ENCODE peak calls at places on chromosomes 6 and 20, in five cellular contexts. One of them, this sample, is unnamed.

GRCh38 chr6:56490994-56491393 is 151.7 kb downstream of the DST start:
- DNase-seq in GM12865: no peak
- DNase-seq in activated CD8-positive, alpha-beta T cell treated with anti-CD3 and anti-CD28 coated beads for 36 hours: no peak
- DNase-seq in fibroblast of the aortic adventitia: peak; percentile 56
- DNase-seq in left lung: no peak
- DNase-seq in this sample: no peak

GRCh38 chr6:115665310-115665709 is 395.4 kb downstream of the FRK start:
- DNase-seq in activated CD8-positive, alpha-beta T cell treated with anti-CD3 and anti-CD28 coated beads for 36 hours: no peak
- DNase-seq in left lung: no peak
- DNase-seq in fibroblast of the aortic adventitia: no peak
- DNase-seq in GM12865: no peak
- DNase-seq in this sample: no peak

GRCh38 chr6:161918154-161918553 is 644.3 kb upstream of the AGPAT4 start:
- DNase-seq in fibroblast of the aortic adventitia: no peak
- DNase-seq in left lung: no peak
- DNase-seq in activated CD8-positive, alpha-beta T cell treated with anti-CD3 and anti-CD28 coated beads for 36 hours: no peak
- DNase-seq in GM12865: no peak
- DNase-seq in this sample: no peak

GRCh38 chr20:50746138-50746940 is 15.0 kb downstream of the PARD6B start:
- DNase-seq in fibroblast of the aortic adventitia: no peak
- DNase-seq in activated CD8-positive, alpha-beta T cell treated with anti-CD3 and anti-CD28 coated beads for 36 hours: no peak
- DNase-seq in left lung: no peak
- DNase-seq in GM12865: no peak
- DNase-seq in this sample: no peak

GRCh38 chr20:37071481-37071911 is 24.3 kb downstream of the RBL1 start:
- DNase-seq in GM12865: peak; percentile 73
- DNase-seq in activated CD8-positive, alpha-beta T cell treated with anti-CD3 and anti-CD28 coated beads for 36 hours: peak; percentile 58
- DNase-seq in left lung: no peak
- DNase-seq in fibroblast of the aortic adventitia: peak; percentile 33
- DNase-seq in this sample: peak; percentile 18

GRCh38 chr20:44056010-44056698 is 130.8 kb downstream of the JPH2 start:
- DNase-seq in GM12865: peak; percentile 50
- DNase-seq in activated CD8-positive, alpha-beta T cell treated with anti-CD3 and anti-CD28 coated beads for 36 hours: peak; percentile 79
- DNase-seq in fibroblast of the aortic adventitia: no peak
- DNase-seq in left lung: peak; percentile 72
- DNase-seq in this sample: peak; percentile 19

GRCh38 chr6:93079061-93079460 is 340.3 kb downstream of the EPHA7 start:
- DNase-seq in left lung: no peak
- DNase-seq in GM12865: no peak
- DNase-seq in fibroblast of the aortic adventitia: no peak
- DNase-seq in activated CD8-positive, alpha-beta T cell treated with anti-CD3 and anti-CD28 coated beads for 36 hours: no peak
- DNase-seq in this sample: no peak

GRCh38 chr6:53828971-53829697 is 34.3 kb downstream of the LRRC1 start:
- DNase-seq in fibroblast of the aortic adventitia: no peak
- DNase-seq in GM12865: no peak
- DNase-seq in left lung: no peak
- DNase-seq in activated CD8-positive, alpha-beta T cell treated with anti-CD3 and anti-CD28 coated beads for 36 hours: no peak
- DNase-seq in this sample: no peak

GRCh38 chr6:123380257-123380656 is 256.5 kb downstream of the TRDN start:
- DNase-seq in activated CD8-positive, alpha-beta T cell treated with anti-CD3 and anti-CD28 coated beads for 36 hours: no peak
- DNase-seq in fibroblast of the aortic adventitia: peak; percentile 33
- DNase-seq in GM12865: peak; percentile 6
- DNase-seq in left lung: no peak
- DNase-seq in this sample: no peak

GRCh38 chr6:168699631-168700315 is 258.8 kb downstream of the SMOC2 start:
- DNase-seq in left lung: no peak
- DNase-seq in fibroblast of the aortic adventitia: peak; percentile 37
- DNase-seq in activated CD8-positive, alpha-beta T cell treated with anti-CD3 and anti-CD28 coated beads for 36 hours: no peak
- DNase-seq in GM12865: no peak
- DNase-seq in this sample: no peak

GRCh38 chr20:15494841-15495240 is 1078.4 kb downstream of the KIF16B start:
- DNase-seq in fibroblast of the aortic adventitia: no peak
- DNase-seq in GM12865: no peak
- DNase-seq in left lung: no peak
- DNase-seq in activated CD8-positive, alpha-beta T cell treated with anti-CD3 and anti-CD28 coated beads for 36 hours: no peak
- DNase-seq in this sample: no peak

GRCh38 chr20:44532981-44533331 is 11.1 kb upstream of the SERINC3 start:
- DNase-seq in activated CD8-positive, alpha-beta T cell treated with anti-CD3 and anti-CD28 coated beads for 36 hours: peak; percentile 18
- DNase-seq in fibroblast of the aortic adventitia: peak; percentile 59
- DNase-seq in left lung: no peak
- DNase-seq in GM12865: no peak
- DNase-seq in this sample: no peak

GRCh38 chr6:87196275-87196842 is 41.0 kb downstream of the ZNF292 start:
- DNase-seq in GM12865: peak; percentile 48
- DNase-seq in fibroblast of the aortic adventitia: no peak
- DNase-seq in left lung: no peak
- DNase-seq in activated CD8-positive, alpha-beta T cell treated with anti-CD3 and anti-CD28 coated beads for 36 hours: no peak
- DNase-seq in this sample: no peak

GRCh38 chr6:138428943-138429616 is 25.1 kb downstream of the HEBP2 start:
- DNase-seq in activated CD8-positive, alpha-beta T cell treated with anti-CD3 and anti-CD28 coated beads for 36 hours: no peak
- DNase-seq in GM12865: peak; percentile 63
- DNase-seq in fibroblast of the aortic adventitia: peak; percentile 84
- DNase-seq in left lung: no peak
- DNase-seq in this sample: no peak

GRCh38 chr6:100663219-100663863 is 198.6 kb upstream of the SIM1 start:
- DNase-seq in GM12865: no peak
- DNase-seq in fibroblast of the aortic adventitia: peak; percentile 84
- DNase-seq in left lung: no peak
- DNase-seq in activated CD8-positive, alpha-beta T cell treated with anti-CD3 and anti-CD28 coated beads for 36 hours: no peak
- DNase-seq in this sample: no peak

GRCh38 chr6:78513856-78514255 is 353.5 kb upstream of the IRAK1BP1 start:
- DNase-seq in left lung: no peak
- DNase-seq in fibroblast of the aortic adventitia: no peak
- DNase-seq in GM12865: peak; percentile 17
- DNase-seq in activated CD8-positive, alpha-beta T cell treated with anti-CD3 and anti-CD28 coated beads for 36 hours: no peak
- DNase-seq in this sample: no peak

GRCh38 chr6:1346556-1347186 is 34.8 kb downstream of the FOXQ1 start:
- DNase-seq in fibroblast of the aortic adventitia: peak; percentile 54
- DNase-seq in activated CD8-positive, alpha-beta T cell treated with anti-CD3 and anti-CD28 coated beads for 36 hours: no peak
- DNase-seq in left lung: no peak
- DNase-seq in GM12865: no peak
- DNase-seq in this sample: no peak

GRCh38 chr20:13436530-13436929 is 202.2 kb downstream of the TASP1 start:
- DNase-seq in fibroblast of the aortic adventitia: no peak
- DNase-seq in activated CD8-positive, alpha-beta T cell treated with anti-CD3 and anti-CD28 coated beads for 36 hours: no peak
- DNase-seq in GM12865: no peak
- DNase-seq in left lung: no peak
- DNase-seq in this sample: no peak

GRCh38 chr6:26550250-26550993 is 12.3 kb downstream of the HMGN4 start:
- DNase-seq in activated CD8-positive, alpha-beta T cell treated with anti-CD3 and anti-CD28 coated beads for 36 hours: peak; percentile 72
- DNase-seq in left lung: peak; percentile 92
- DNase-seq in GM12865: peak; percentile 80
- DNase-seq in fibroblast of the aortic adventitia: peak; percentile 16
- DNase-seq in this sample: peak; percentile 30

GRCh38 chr6:111922454-111923297 is 49.4 kb upstream of the FYN start:
- DNase-seq in left lung: no peak
- DNase-seq in activated CD8-positive, alpha-beta T cell treated with anti-CD3 and anti-CD28 coated beads for 36 hours: no peak
- DNase-seq in fibroblast of the aortic adventitia: peak; percentile 83
- DNase-seq in GM12865: no peak
- DNase-seq in this sample: no peak

GRCh38 chr20:3093861-3094361 is 9.4 kb upstream of the AVP start:
- DNase-seq in fibroblast of the aortic adventitia: no peak
- DNase-seq in left lung: no peak
- DNase-seq in activated CD8-positive, alpha-beta T cell treated with anti-CD3 and anti-CD28 coated beads for 36 hours: no peak
- DNase-seq in GM12865: no peak
- DNase-seq in this sample: no peak

GRCh38 chr6:37314803-37315515 is 38.8 kb upstream of the RNF8 start:
- DNase-seq in left lung: no peak
- DNase-seq in activated CD8-positive, alpha-beta T cell treated with anti-CD3 and anti-CD28 coated beads for 36 hours: peak; percentile 70
- DNase-seq in GM12865: peak; percentile 66
- DNase-seq in fibroblast of the aortic adventitia: peak; percentile 46
- DNase-seq in this sample: no peak

GRCh38 chr6:82033631-82034211 is 213.8 kb downstream of the IBTK start:
- DNase-seq in activated CD8-positive, alpha-beta T cell treated with anti-CD3 and anti-CD28 coated beads for 36 hours: no peak
- DNase-seq in left lung: no peak
- DNase-seq in GM12865: no peak
- DNase-seq in fibroblast of the aortic adventitia: peak; percentile 61
- DNase-seq in this sample: no peak

GRCh38 chr6:2245954-2246863 is 804 bp upstream of the GMDS start:
- DNase-seq in GM12865: peak; percentile 69
- DNase-seq in left lung: peak; percentile 78
- DNase-seq in activated CD8-positive, alpha-beta T cell treated with anti-CD3 and anti-CD28 coated beads for 36 hours: peak; percentile 61
- DNase-seq in fibroblast of the aortic adventitia: peak; percentile 48
- DNase-seq in this sample: peak; percentile 27

GRCh38 chr6:43702522-43703440 is 15.2 kb upstream of the MRPS18A start:
- DNase-seq in activated CD8-positive, alpha-beta T cell treated with anti-CD3 and anti-CD28 coated beads for 36 hours: peak; percentile 66
- DNase-seq in fibroblast of the aortic adventitia: peak; percentile 96
- DNase-seq in GM12865: peak; percentile 52
- DNase-seq in left lung: peak; percentile 90
- DNase-seq in this sample: no peak

GRCh38 chr6:127404133-127404532 is 55.1 kb downstream of the KIAA0408 start:
- DNase-seq in activated CD8-positive, alpha-beta T cell treated with anti-CD3 and anti-CD28 coated beads for 36 hours: no peak
- DNase-seq in fibroblast of the aortic adventitia: no peak
- DNase-seq in GM12865: peak; percentile 61
- DNase-seq in left lung: no peak
- DNase-seq in this sample: no peak

GRCh38 chr20:35661013-35661412 is 3.7 kb downstream of the CPNE1 start:
- DNase-seq in fibroblast of the aortic adventitia: no peak
- DNase-seq in activated CD8-positive, alpha-beta T cell treated with anti-CD3 and anti-CD28 coated beads for 36 hours: no peak
- DNase-seq in left lung: no peak
- DNase-seq in GM12865: no peak
- DNase-seq in this sample: no peak

GRCh38 chr6:119148825-119149525 is 70.5 kb upstream of the FAM184A start:
- DNase-seq in GM12865: no peak
- DNase-seq in fibroblast of the aortic adventitia: peak; percentile 78
- DNase-seq in left lung: no peak
- DNase-seq in activated CD8-positive, alpha-beta T cell treated with anti-CD3 and anti-CD28 coated beads for 36 hours: no peak
- DNase-seq in this sample: no peak

GRCh38 chr6:110329729-110330436 is 28.3 kb downstream of the METTL24 start:
- DNase-seq in activated CD8-positive, alpha-beta T cell treated with anti-CD3 and anti-CD28 coated beads for 36 hours: no peak
- DNase-seq in GM12865: no peak
- DNase-seq in fibroblast of the aortic adventitia: no peak
- DNase-seq in left lung: no peak
- DNase-seq in this sample: no peak

GRCh38 chr6:93496548-93496947 is 77.2 kb upstream of the EPHA7 start:
- DNase-seq in GM12865: no peak
- DNase-seq in left lung: no peak
- DNase-seq in activated CD8-positive, alpha-beta T cell treated with anti-CD3 and anti-CD28 coated beads for 36 hours: no peak
- DNase-seq in fibroblast of the aortic adventitia: no peak
- DNase-seq in this sample: no peak

GRCh38 chr20:60729119-60729900 is 522.8 kb upstream of the CDH4 start:
- DNase-seq in fibroblast of the aortic adventitia: no peak
- DNase-seq in left lung: no peak
- DNase-seq in activated CD8-positive, alpha-beta T cell treated with anti-CD3 and anti-CD28 coated beads for 36 hours: no peak
- DNase-seq in GM12865: no peak
- DNase-seq in this sample: no peak

GRCh38 chr20:63186528-63187316 is 29.2 kb downstream of the YTHDF1 start:
- DNase-seq in fibroblast of the aortic adventitia: peak; percentile 13
- DNase-seq in GM12865: no peak
- DNase-seq in activated CD8-positive, alpha-beta T cell treated with anti-CD3 and anti-CD28 coated beads for 36 hours: no peak
- DNase-seq in left lung: peak; percentile 39
- DNase-seq in this sample: no peak
- TF ChIP-seq CTCF in fibroblast of the aortic adventitia: no peak
- TF ChIP-seq CTCF in GM12865: no peak
- TF ChIP-seq CTCF in activated CD8-positive, alpha-beta T cell treated with anti-CD3 and anti-CD28 coated beads for 36 hours: no peak
- TF ChIP-seq CTCF in left lung: no peak
- TF ChIP-seq CTCF in this sample: no peak

GRCh38 chr20:62702886-62703852 is 5.5 kb upstream of the NTSR1 start:
- DNase-seq in fibroblast of the aortic adventitia: peak; percentile 91
- DNase-seq in left lung: peak; percentile 45
- DNase-seq in GM12865: no peak
- DNase-seq in activated CD8-positive, alpha-beta T cell treated with anti-CD3 and anti-CD28 coated beads for 36 hours: peak; percentile 55
- DNase-seq in this sample: no peak
- TF ChIP-seq CTCF in fibroblast of the aortic adventitia: peak; percentile 62
- TF ChIP-seq CTCF in left lung: no peak
- TF ChIP-seq CTCF in GM12865: no peak
- TF ChIP-seq CTCF in activated CD8-positive, alpha-beta T cell treated with anti-CD3 and anti-CD28 coated beads for 36 hours: peak; percentile 23
- TF ChIP-seq CTCF in this sample: no peak

GRCh38 chr6:71194730-71195129 is 93.9 kb upstream of the OGFRL1 start:
- DNase-seq in left lung: no peak
- DNase-seq in activated CD8-positive, alpha-beta T cell treated with anti-CD3 and anti-CD28 coated beads for 36 hours: no peak
- DNase-seq in GM12865: no peak
- DNase-seq in fibroblast of the aortic adventitia: peak; percentile 69
- DNase-seq in this sample: no peak

GRCh38 chr6:71187136-71187535 is 101.5 kb upstream of the OGFRL1 start:
- DNase-seq in activated CD8-positive, alpha-beta T cell treated with anti-CD3 and anti-CD28 coated beads for 36 hours: no peak
- DNase-seq in fibroblast of the aortic adventitia: no peak
- DNase-seq in left lung: no peak
- DNase-seq in GM12865: no peak
- DNase-seq in this sample: no peak

GRCh38 chr6:71190809-71191208 is 97.8 kb upstream of the OGFRL1 start:
- DNase-seq in left lung: no peak
- DNase-seq in GM12865: peak; percentile 12
- DNase-seq in fibroblast of the aortic adventitia: peak; percentile 73
- DNase-seq in activated CD8-positive, alpha-beta T cell treated with anti-CD3 and anti-CD28 coated beads for 36 hours: no peak
- DNase-seq in this sample: no peak
- TF ChIP-seq CTCF in left lung: no peak
- TF ChIP-seq CTCF in GM12865: no peak
- TF ChIP-seq CTCF in fibroblast of the aortic adventitia: no peak
- TF ChIP-seq CTCF in activated CD8-positive, alpha-beta T cell treated with anti-CD3 and anti-CD28 coated beads for 36 hours: peak; percentile 47
- TF ChIP-seq CTCF in this sample: peak; percentile 55

GRCh38 chr6:135728589-135728988 is 122.9 kb upstream of the PDE7B start:
- DNase-seq in GM12865: no peak
- DNase-seq in activated CD8-positive, alpha-beta T cell treated with anti-CD3 and anti-CD28 coated beads for 36 hours: no peak
- DNase-seq in fibroblast of the aortic adventitia: no peak
- DNase-seq in left lung: no peak
- DNase-seq in this sample: no peak

DNA sequence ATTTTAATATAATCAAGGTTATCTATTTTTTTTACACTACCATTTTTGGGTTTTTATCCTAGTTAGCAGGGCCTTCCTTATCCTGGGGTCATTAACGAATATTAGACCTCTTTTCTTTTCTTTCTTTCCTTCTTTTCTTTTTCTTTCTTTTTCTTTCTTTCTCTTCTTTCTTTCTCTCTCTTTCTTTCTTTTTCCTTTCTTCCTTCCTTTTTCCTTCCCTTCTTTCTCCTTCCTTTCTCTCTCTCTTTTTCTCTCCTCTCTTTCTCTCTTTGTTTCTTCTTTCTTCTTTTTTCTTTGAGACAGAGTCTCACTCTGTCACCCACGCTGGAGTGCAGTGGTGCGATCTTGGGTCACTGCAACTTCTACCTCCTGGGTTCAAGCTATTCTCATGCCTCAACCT is 120.4 kb upstream of the PDE7B start:
- DNase-seq in activated CD8-positive, alpha-beta T cell treated with anti-CD3 and anti-CD28 coated beads for 36 hours: no peak
- DNase-seq in GM12865: no peak
- DNase-seq in fibroblast of the aortic adventitia: no peak
- DNase-seq in left lung: no peak
- DNase-seq in this sample: no peak
- TF ChIP-seq CTCF in activated CD8-positive, alpha-beta T cell treated with anti-CD3 and anti-CD28 coated beads for 36 hours: no peak
- TF ChIP-seq CTCF in GM12865: no peak
- TF ChIP-seq CTCF in fibroblast of the aortic adventitia: no peak
- TF ChIP-seq CTCF in left lung: no peak
- TF ChIP-seq CTCF in this sample: no peak

GRCh38 chr20:62606551-62607201 is 35.6 kb upstream of the SLCO4A1 start:
- DNase-seq in GM12865: no peak
- DNase-seq in activated CD8-positive, alpha-beta T cell treated with anti-CD3 and anti-CD28 coated beads for 36 hours: no peak
- DNase-seq in fibroblast of the aortic adventitia: peak; percentile 54
- DNase-seq in left lung: peak; percentile 82
- DNase-seq in this sample: no peak
- TF ChIP-seq CTCF in GM12865: no peak
- TF ChIP-seq CTCF in activated CD8-positive, alpha-beta T cell treated with anti-CD3 and anti-CD28 coated beads for 36 hours: no peak
- TF ChIP-seq CTCF in fibroblast of the aortic adventitia: no peak
- TF ChIP-seq CTCF in left lung: no peak
- TF ChIP-seq CTCF in this sample: no peak

This sample was measured in natural killer cell.